ENCODE peak calls at places on chromosomes 4 and X, in seven cellular contexts. One of them, this sample, is unnamed.

GRCh38 chrX:36344301-36344700 is 424.8 kb downstream of the CFAP47 start:
- DNase-seq in fibroblast of lung: no peak
- DNase-seq in cardiac fibroblast: no peak
- DNase-seq in psoas muscle: no peak
- DNase-seq in fibroblast of the aortic adventitia: no peak
- DNase-seq in A549: no peak
- DNase-seq in NB4: no peak
- DNase-seq in this sample: no peak

GRCh38 chr4:183563874-183564273 is 59.0 kb downstream of the ING2 start:
- DNase-seq in fibroblast of lung: peak; percentile 81
- DNase-seq in A549: no peak
- DNase-seq in cardiac fibroblast: peak; percentile 41
- DNase-seq in NB4: peak; percentile 6
- DNase-seq in psoas muscle: no peak
- DNase-seq in fibroblast of the aortic adventitia: peak; percentile 32
- DNase-seq in this sample: peak; percentile 46

GRCh38 chr4:2933566-2934076 is 29.6 kb downstream of the NOP14 start:
- DNase-seq in NB4: no peak
- DNase-seq in fibroblast of lung: no peak
- DNase-seq in A549: no peak
- DNase-seq in cardiac fibroblast: no peak
- DNase-seq in fibroblast of the aortic adventitia: no peak
- DNase-seq in psoas muscle: no peak
- DNase-seq in this sample: no peak

GRCh38 chr4:56128231-56128630 is 179.5 kb downstream of the CEP135 start:
- DNase-seq in psoas muscle: no peak
- DNase-seq in fibroblast of the aortic adventitia: peak; percentile 87
- DNase-seq in A549: no peak
- DNase-seq in cardiac fibroblast: peak; percentile 88
- DNase-seq in fibroblast of lung: peak; percentile 85
- DNase-seq in NB4: no peak
- DNase-seq in this sample: peak; percentile 49

GRCh38 chr4:76197971-76198410 is 15.6 kb downstream of the SCARB2 start:
- DNase-seq in NB4: peak; percentile 41
- DNase-seq in cardiac fibroblast: peak; percentile 72
- DNase-seq in A549: no peak
- DNase-seq in fibroblast of lung: peak; percentile 89
- DNase-seq in fibroblast of the aortic adventitia: peak; percentile 69
- DNase-seq in psoas muscle: peak; percentile 55
- DNase-seq in this sample: peak; percentile 81

GRCh38 chr4:78174931-78175330 is 117.8 kb downstream of the FRAS1 start:
- DNase-seq in fibroblast of the aortic adventitia: no peak
- DNase-seq in A549: no peak
- DNase-seq in psoas muscle: no peak
- DNase-seq in fibroblast of lung: no peak
- DNase-seq in NB4: no peak
- DNase-seq in cardiac fibroblast: no peak
- DNase-seq in this sample: no peak

GRCh38 chrX:147736045-147736444 is 175.7 kb upstream of the FMR1 start:
- DNase-seq in cardiac fibroblast: no peak
- DNase-seq in fibroblast of the aortic adventitia: no peak
- DNase-seq in fibroblast of lung: no peak
- DNase-seq in psoas muscle: no peak
- DNase-seq in A549: no peak
- DNase-seq in NB4: no peak
- DNase-seq in this sample: no peak

GRCh38 chrX:46637937-46638336 is 64.4 kb downstream of the CHST7 start:
- DNase-seq in psoas muscle: no peak
- DNase-seq in A549: peak; percentile 6
- DNase-seq in NB4: peak; percentile 11
- DNase-seq in fibroblast of lung: peak; percentile 38
- DNase-seq in cardiac fibroblast: no peak
- DNase-seq in fibroblast of the aortic adventitia: no peak
- DNase-seq in this sample: no peak

GRCh38 chr4:144579411-144580020 is 66.4 kb upstream of the HHIP start:
- DNase-seq in A549: no peak
- DNase-seq in fibroblast of lung: peak; percentile 68
- DNase-seq in NB4: no peak
- DNase-seq in cardiac fibroblast: peak; percentile 90
- DNase-seq in fibroblast of the aortic adventitia: peak; percentile 75
- DNase-seq in psoas muscle: no peak
- DNase-seq in this sample: peak; percentile 83

GRCh38 chr4:158769175-158769831 is 477 bp downstream of the FNIP2 start:
- DNase-seq in cardiac fibroblast: peak; percentile 65
- DNase-seq in psoas muscle: peak; percentile 53
- DNase-seq in NB4: peak; percentile 45
- DNase-seq in fibroblast of the aortic adventitia: no peak
- DNase-seq in fibroblast of lung: peak; percentile 36
- DNase-seq in A549: peak; percentile 19
- DNase-seq in this sample: peak; percentile 34

GRCh38 chrX:57134702-57135101 is 2.5 kb downstream of the SPIN2A start:
- DNase-seq in A549: no peak
- DNase-seq in psoas muscle: no peak
- DNase-seq in NB4: no peak
- DNase-seq in cardiac fibroblast: no peak
- DNase-seq in fibroblast of the aortic adventitia: no peak
- DNase-seq in fibroblast of lung: no peak
- DNase-seq in this sample: no peak

GRCh38 chr4:56908206-56909082 is 744 bp downstream of the REST start:
- DNase-seq in fibroblast of the aortic adventitia: peak; percentile 46
- DNase-seq in cardiac fibroblast: peak; percentile 65
- DNase-seq in A549: peak; percentile 46
- DNase-seq in psoas muscle: peak; percentile 70
- DNase-seq in fibroblast of lung: peak; percentile 74
- DNase-seq in NB4: peak; percentile 92
- DNase-seq in this sample: peak; percentile 71

GRCh38 chrX:375181-376036 is 11.3 kb downstream of the PPP2R3B start:
- DNase-seq in fibroblast of the aortic adventitia: no peak
- DNase-seq in psoas muscle: no peak
- DNase-seq in cardiac fibroblast: no peak
- DNase-seq in fibroblast of lung: no peak
- DNase-seq in A549: no peak
- DNase-seq in NB4: no peak
- DNase-seq in this sample: no peak
- H3K4me3 ChIP-seq in fibroblast of the aortic adventitia: no peak overlapping the region
- H3K4me3 ChIP-seq in psoas muscle: no peak overlapping the region
- H3K4me3 ChIP-seq in cardiac fibroblast: no peak overlapping the region
- H3K4me3 ChIP-seq in fibroblast of lung: no peak overlapping the region
- H3K4me3 ChIP-seq in A549: no peak overlapping the region
- H3K4me3 ChIP-seq in NB4: no peak overlapping the region
- H3K4me3 ChIP-seq in this sample: no peak overlapping the region

DNA sequence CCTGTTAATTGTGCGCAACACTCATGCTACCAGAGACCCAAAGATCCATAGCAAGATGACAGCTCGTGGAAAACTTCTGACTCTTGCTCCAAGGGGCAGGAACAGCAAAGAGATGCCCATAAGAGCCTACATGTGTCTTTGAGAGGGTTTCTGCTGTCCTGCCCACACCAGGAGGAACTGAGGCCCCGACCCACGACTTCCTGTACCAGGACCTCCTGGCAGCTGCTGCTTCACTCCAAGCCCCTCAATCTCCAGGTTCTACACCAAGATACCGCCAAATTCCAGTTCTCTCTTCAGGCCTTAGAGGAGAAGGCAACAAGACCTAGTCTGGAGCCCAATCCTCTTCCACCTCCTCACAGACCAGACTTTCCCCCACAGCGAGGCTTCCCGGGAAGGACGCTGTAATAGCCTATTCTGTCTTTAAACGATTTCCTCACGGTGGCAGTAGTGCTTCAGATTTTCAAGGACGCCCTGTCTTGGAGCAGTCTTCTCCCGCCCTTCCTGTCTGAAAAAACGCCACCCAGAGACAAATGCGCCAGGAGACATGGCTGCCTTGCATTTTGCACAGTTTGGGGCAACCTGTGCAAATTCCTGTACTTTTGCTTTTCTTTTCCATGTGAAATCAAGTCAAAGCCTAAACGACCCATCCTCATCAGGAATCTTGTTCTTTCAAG is 230.2 kb upstream of the STK26 start:
- DNase-seq in cardiac fibroblast: peak; percentile 34
- DNase-seq in fibroblast of lung: peak; percentile 81
- DNase-seq in fibroblast of the aortic adventitia: peak; percentile 98
- DNase-seq in NB4: no peak
- DNase-seq in psoas muscle: peak; percentile 82
- DNase-seq in A549: peak; percentile 29
- DNase-seq in this sample: peak; percentile 44
- TF ChIP-seq CTCF in cardiac fibroblast: no peak
- TF ChIP-seq CTCF in fibroblast of lung: no peak
- TF ChIP-seq CTCF in fibroblast of the aortic adventitia: peak; percentile 45
- TF ChIP-seq CTCF in NB4: no peak
- TF ChIP-seq CTCF in psoas muscle: peak; percentile 53
- TF ChIP-seq CTCF in A549: peak; percentile 52
- TF ChIP-seq CTCF in this sample: no peak

GRCh38 chr4:113008726-113009125 is 40.7 kb upstream of the ANK2 start:
- DNase-seq in fibroblast of lung: no peak
- DNase-seq in NB4: no peak
- DNase-seq in A549: no peak
- DNase-seq in psoas muscle: no peak
- DNase-seq in fibroblast of the aortic adventitia: no peak
- DNase-seq in cardiac fibroblast: no peak
- DNase-seq in this sample: no peak
- H3K4me3 ChIP-seq in fibroblast of lung: no peak overlapping the region
- H3K4me3 ChIP-seq in NB4: no peak overlapping the region
- H3K4me3 ChIP-seq in A549: no peak overlapping the region
- H3K4me3 ChIP-seq in psoas muscle: no peak overlapping the region
- H3K4me3 ChIP-seq in fibroblast of the aortic adventitia: no peak overlapping the region
- H3K4me3 ChIP-seq in cardiac fibroblast: no peak overlapping the region
- H3K4me3 ChIP-seq in this sample: no peak overlapping the region

GRCh38 chrX:119489212-119490074 is 21.2 kb downstream of the SLC25A5 start:
- DNase-seq in A549: no peak
- DNase-seq in fibroblast of lung: no peak
- DNase-seq in fibroblast of the aortic adventitia: no peak
- DNase-seq in NB4: no peak
- DNase-seq in psoas muscle: no peak
- DNase-seq in cardiac fibroblast: no peak
- DNase-seq in this sample: no peak

GRCh38 chrX:119492463-119492862 is 24.2 kb downstream of the SLC25A5 start:
- DNase-seq in cardiac fibroblast: no peak
- DNase-seq in fibroblast of lung: no peak
- DNase-seq in psoas muscle: no peak
- DNase-seq in A549: no peak
- DNase-seq in NB4: no peak
- DNase-seq in fibroblast of the aortic adventitia: no peak
- DNase-seq in this sample: no peak

GRCh38 chrX:119482497-119483480 is 14.5 kb downstream of the SLC25A5 start:
- DNase-seq in cardiac fibroblast: peak; percentile 56
- DNase-seq in A549: peak; percentile 55
- DNase-seq in NB4: peak; percentile 84
- DNase-seq in fibroblast of the aortic adventitia: peak; percentile 44
- DNase-seq in psoas muscle: peak; percentile 69
- DNase-seq in fibroblast of lung: peak; percentile 39
- DNase-seq in this sample: peak; percentile 56

GRCh38 chrX:119486745-119487144 is 18.5 kb downstream of the SLC25A5 start:
- DNase-seq in psoas muscle: no peak
- DNase-seq in fibroblast of lung: no peak
- DNase-seq in cardiac fibroblast: no peak
- DNase-seq in NB4: no peak
- DNase-seq in A549: no peak
- DNase-seq in fibroblast of the aortic adventitia: no peak
- DNase-seq in this sample: no peak

GRCh38 chrX:119488749-119489148 is 20.5 kb downstream of the SLC25A5 start:
- DNase-seq in cardiac fibroblast: peak; percentile 69
- DNase-seq in psoas muscle: peak; percentile 25
- DNase-seq in A549: no peak
- DNase-seq in NB4: peak; percentile 45
- DNase-seq in fibroblast of the aortic adventitia: peak; percentile 71
- DNase-seq in fibroblast of lung: peak; percentile 27
- DNase-seq in this sample: peak; percentile 58
- TF ChIP-seq CTCF in cardiac fibroblast: peak; percentile 42
- TF ChIP-seq CTCF in psoas muscle: peak; percentile 49
- TF ChIP-seq CTCF in A549: peak; percentile 63
- TF ChIP-seq CTCF in NB4: peak; percentile 45
- TF ChIP-seq CTCF in fibroblast of the aortic adventitia: peak; percentile 61
- TF ChIP-seq CTCF in fibroblast of lung: peak; percentile 53
- TF ChIP-seq CTCF in this sample: peak; percentile 59

DNA sequence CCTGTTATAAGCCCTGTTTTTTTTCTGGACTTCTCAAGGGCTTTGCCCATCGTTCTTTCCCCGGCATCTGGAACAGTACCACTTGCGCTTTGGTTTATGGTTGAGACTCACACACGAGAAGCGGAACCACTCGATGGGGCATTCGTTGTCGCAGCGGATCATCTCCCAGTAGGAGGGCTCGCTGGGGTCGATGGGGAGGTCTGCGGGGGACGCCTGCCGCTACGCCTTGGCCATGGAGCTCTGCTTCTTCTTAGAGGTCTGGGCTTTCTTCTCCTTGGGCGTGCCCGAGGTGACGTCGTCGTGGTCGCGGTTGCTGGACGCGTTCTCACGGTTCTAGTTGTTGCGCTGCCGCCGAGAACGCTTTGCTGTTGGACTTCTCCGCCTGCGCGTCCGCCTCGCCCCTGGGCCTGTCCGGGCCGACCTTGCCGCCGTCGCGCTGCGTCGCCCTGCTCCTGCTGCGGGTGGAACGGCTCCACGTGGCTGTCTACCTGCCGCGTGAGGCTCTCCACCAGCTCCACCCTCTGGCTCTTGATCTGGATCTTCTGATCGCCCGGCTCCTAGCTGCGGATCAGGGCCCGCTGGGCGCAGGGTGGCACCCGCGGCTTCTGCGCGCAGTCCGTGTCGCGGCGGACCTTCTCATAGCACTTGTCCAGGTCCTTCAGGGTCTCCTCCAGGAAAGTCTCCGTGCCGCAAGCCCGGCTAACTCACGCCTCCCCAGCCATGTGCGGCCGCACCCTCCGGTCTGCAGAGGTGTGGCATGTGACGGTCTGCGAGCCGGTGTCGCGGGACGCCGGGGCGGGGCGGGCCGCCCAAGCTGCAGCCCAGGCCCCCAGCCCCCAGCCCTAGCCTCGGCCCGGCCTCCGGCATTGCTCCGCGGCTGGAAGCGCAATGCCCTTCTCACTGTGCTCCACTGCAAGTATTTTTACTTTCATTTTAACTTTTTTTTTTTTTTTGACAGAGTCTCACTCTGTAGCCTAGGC is 40.5 kb upstream of the OGT start:
- DNase-seq in fibroblast of lung: peak; percentile 51
- DNase-seq in A549: peak; percentile 53
- DNase-seq in fibroblast of the aortic adventitia: peak; percentile 42
- DNase-seq in NB4: peak; percentile 46
- DNase-seq in cardiac fibroblast: no peak
- DNase-seq in psoas muscle: peak; percentile 49
- DNase-seq in this sample: no peak
- H3K4me3 ChIP-seq in fibroblast of lung: peak overlapping the region; percentile 53
- H3K4me3 ChIP-seq in A549: peak overlapping the region; percentile 43
- H3K4me3 ChIP-seq in fibroblast of the aortic adventitia: peak overlapping the region; percentile 62
- H3K4me3 ChIP-seq in NB4: peak overlapping the region; percentile 36
- H3K4me3 ChIP-seq in cardiac fibroblast: no peak overlapping the region
- H3K4me3 ChIP-seq in psoas muscle: peak overlapping the region; percentile 70
- H3K4me3 ChIP-seq in this sample: no peak overlapping the region

DNA sequence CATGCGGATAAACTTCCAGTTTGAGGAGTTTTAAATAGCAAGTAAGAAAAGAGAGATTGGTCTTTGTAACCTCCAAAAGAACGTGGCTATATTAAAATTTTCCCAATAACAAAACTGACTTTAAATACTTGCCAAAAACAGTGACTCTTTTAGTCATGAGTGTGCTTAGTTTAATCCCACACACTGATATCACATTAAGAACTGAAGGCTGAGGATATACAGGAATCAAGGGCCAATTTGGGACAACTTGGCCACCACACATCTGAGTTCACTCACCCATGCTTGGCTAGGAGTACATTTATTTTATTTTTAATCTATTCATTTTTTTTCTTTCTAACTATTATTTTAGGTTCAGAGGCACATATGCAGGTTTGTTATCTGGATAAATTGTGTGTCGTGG is 110.2 kb downstream of the APBB2 start:
- DNase-seq in psoas muscle: no peak
- DNase-seq in NB4: no peak
- DNase-seq in fibroblast of the aortic adventitia: peak; percentile 22
- DNase-seq in fibroblast of lung: peak; percentile 18
- DNase-seq in A549: no peak
- DNase-seq in cardiac fibroblast: no peak
- DNase-seq in this sample: no peak
- TF ChIP-seq CTCF in psoas muscle: no peak
- TF ChIP-seq CTCF in NB4: no peak
- TF ChIP-seq CTCF in fibroblast of the aortic adventitia: no peak
- TF ChIP-seq CTCF in fibroblast of lung: no peak
- TF ChIP-seq CTCF in A549: no peak
- TF ChIP-seq CTCF in cardiac fibroblast: no peak
- TF ChIP-seq CTCF in this sample: no peak